ENCODE peak calls at places on chromosomes 11 and 22, in seven cellular contexts. A is H1, K is K562, X is GM12878, S is SK-N-SH, V is HepG2, H is HCT116. E is an unnamed sample.

GRCh38 chr11:75667831-75668507 is 869 bp downstream of the MAP6 start:
- DNase-seq in A (no peak), K (no peak), X (no peak), S (peak; percentile 95), V (no peak), H (no peak), E (no peak)

GRCh38 chr11:19735512-19735911 is 22.9 kb downstream of the NAV2 start:
- DNase-seq in A (no peak), K (no peak), X (no peak), S (no peak), V (no peak), H (no peak), E (no peak)

GRCh38 chr11:61791737-61792309 is 576 bp downstream of the TMEM258 start:
- DNase-seq in A (no peak), K (peak; percentile 68), X (no peak), S (peak; percentile 85), V (peak; percentile 83), H (peak; percentile 63), E (no peak)

GRCh38 chr11:15006139-15006759 is 34.1 kb upstream of the CALCA start:
- DNase-seq in A (no peak), K (peak; percentile 39), X (peak; percentile 0), S (peak; percentile 3), V (peak; percentile 46), H (peak; percentile 47), E (peak; percentile 30)

GRCh38 chr11:80388536-80388935 is 947.7 kb upstream of the TENM4 start:
- DNase-seq in A (no peak), K (no peak), X (no peak), S (no peak), V (no peak), H (no peak), E (no peak)

GRCh38 chr11:19713221-19714092 is 820 bp downstream of the NAV2 start:
- DNase-seq in A (no peak), K (no peak), X (no peak), S (peak; percentile 34), V (no peak), H (no peak), E (no peak)

GRCh38 chr22:43895986-43896645 is 4.3 kb upstream of the PNPLA5 start:
- DNase-seq in A (no peak), K (peak; percentile 17), X (no peak), S (no peak), V (no peak), H (no peak), E (no peak)

GRCh38 chr11:57207160-57207559 is 25.4 kb downstream of the LRRC55 start:
- DNase-seq in A (no peak), K (no peak), X (no peak), S (no peak), V (no peak), H (no peak), E (no peak)

GRCh38 chr11:96102664-96103068 is 178.8 kb upstream of the MTMR2 start:
- DNase-seq in A (no peak), K (no peak), X (no peak), S (no peak), V (no peak), H (no peak), E (no peak)

GRCh38 chr22:45529966-45530575 is 27.4 kb downstream of the FBLN1 start:
- DNase-seq in A (no peak), K (no peak), X (no peak), S (peak; percentile 74), V (no peak), H (no peak), E (no peak)

GRCh38 chr22:26681395-26681821 is 24.0 kb downstream of the MIAT start:
- DNase-seq in A (no peak), K (no peak), X (no peak), S (no peak), V (no peak), H (no peak), E (no peak)

GRCh38 chr22:24060375-24060788 is 49.3 kb downstream of the CABIN1 start:
- DNase-seq in A (no peak), K (no peak), X (no peak), S (no peak), V (no peak), H (no peak), E (no peak)

GRCh38 chr11:64558065-64558745 is 32.8 kb upstream of the SLC22A12 start:
- DNase-seq in A (no peak), K (no peak), X (no peak), S (no peak), V (no peak), H (no peak), E (no peak)

GRCh38 chr22:42964994-42965699 is 49.8 kb downstream of the PACSIN2 start:
- DNase-seq in A (no peak), K (no peak), X (no peak), S (no peak), V (peak; percentile 77), H (peak; percentile 86), E (no peak)

GRCh38 chr11:1730230-1730629 is 20.2 kb downstream of the IFITM10 start:
- DNase-seq in A (no peak), K (no peak), X (no peak), S (no peak), V (no peak), H (no peak), E (no peak)

GRCh38 chr22:31707519-31707918 is 42.4 kb downstream of the PRR14L start:
- DNase-seq in A (no peak), K (no peak), X (no peak), S (no peak), V (no peak), H (no peak), E (no peak)

GRCh38 chr11:112085822-112086421 is 634 bp downstream of the TIMM8B start:
- DNase-seq in A (no peak), K (peak; percentile 60), X (no peak), S (peak; percentile 55), V (no peak), H (no peak), E (peak; percentile 28)

GRCh38 chr22:45968751-45969413 is 8.1 kb downstream of the WNT7B start:
- DNase-seq in A (no peak), K (no peak), X (no peak), S (peak; percentile 24), V (no peak), H (peak; percentile 50), E (peak; percentile 71)

GRCh38 chr11:86551286-86551685 is 121.1 kb downstream of the ME3 start:
- DNase-seq in A (no peak), K (peak; percentile 20), X (peak; percentile 1), S (no peak), V (peak; percentile 53), H (no peak), E (no peak)

GRCh38 chr11:35798423-35798822 is 135.8 kb downstream of the TRIM44 start:
- DNase-seq in A (no peak), K (no peak), X (no peak), S (no peak), V (no peak), H (no peak), E (no peak)

GRCh38 chr22:30695871-30696655 is 1.4 kb downstream of the OSBP2 start:
- DNase-seq in A (no peak), K (no peak), X (no peak), S (no peak), V (no peak), H (no peak), E (no peak)
- H3K4me3 ChIP-seq in A (no peak overlapping the region), K (no peak overlapping the region), X (no peak overlapping the region), S (no peak overlapping the region), V (no peak overlapping the region), H (peak overlapping the region; percentile 75), E (peak overlapping the region; percentile 49)

GRCh38 chr11:72688929-72689328 is 14.7 kb upstream of the PDE2A start:
- DNase-seq in A (no peak), K (no peak), X (no peak), S (no peak), V (no peak), H (no peak), E (no peak)

GRCh38 chr11:72686639-72687215 is 12.5 kb upstream of the PDE2A start:
- DNase-seq in A (no peak), K (no peak), X (no peak), S (no peak), V (no peak), H (no peak), E (no peak)

GRCh38 chr11:72688486-72688885 is 14.3 kb upstream of the PDE2A start:
- DNase-seq in A (no peak), K (no peak), X (no peak), S (no peak), V (no peak), H (no peak), E (no peak)

GRCh38 chr11:72685560-72686480 is 11.6 kb upstream of the PDE2A start:
- DNase-seq in A (no peak), K (no peak), X (no peak), S (peak; percentile 66), V (no peak), H (no peak), E (no peak)

DNA sequence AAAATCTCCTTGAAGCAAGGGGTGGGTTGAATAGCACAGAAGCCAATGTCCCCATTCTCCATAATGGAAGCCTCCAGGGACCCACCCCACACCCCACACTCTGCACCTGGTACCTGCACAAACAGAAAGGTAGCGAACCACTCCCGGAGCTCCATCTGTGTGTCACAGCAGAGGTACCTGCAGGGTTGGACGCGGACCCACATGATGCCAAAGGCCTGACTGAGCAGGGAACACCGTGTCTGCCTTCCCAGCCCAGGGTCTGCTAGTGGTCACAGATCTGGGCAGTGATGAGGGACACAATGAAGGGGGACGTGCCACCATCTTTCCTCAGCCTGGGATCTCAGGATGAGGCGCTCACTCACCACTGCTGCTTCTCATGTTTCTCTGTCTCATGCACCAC is 13.1 kb upstream of the PDE2A start:
- DNase-seq in A (no peak), K (no peak), X (no peak), S (no peak), V (no peak), H (no peak), E (no peak)
- TF ChIP-seq SIN3A in A (no peak), K (no peak), X (no peak), S (no peak), V (no peak), H (no peak), E (no peak)

DNA sequence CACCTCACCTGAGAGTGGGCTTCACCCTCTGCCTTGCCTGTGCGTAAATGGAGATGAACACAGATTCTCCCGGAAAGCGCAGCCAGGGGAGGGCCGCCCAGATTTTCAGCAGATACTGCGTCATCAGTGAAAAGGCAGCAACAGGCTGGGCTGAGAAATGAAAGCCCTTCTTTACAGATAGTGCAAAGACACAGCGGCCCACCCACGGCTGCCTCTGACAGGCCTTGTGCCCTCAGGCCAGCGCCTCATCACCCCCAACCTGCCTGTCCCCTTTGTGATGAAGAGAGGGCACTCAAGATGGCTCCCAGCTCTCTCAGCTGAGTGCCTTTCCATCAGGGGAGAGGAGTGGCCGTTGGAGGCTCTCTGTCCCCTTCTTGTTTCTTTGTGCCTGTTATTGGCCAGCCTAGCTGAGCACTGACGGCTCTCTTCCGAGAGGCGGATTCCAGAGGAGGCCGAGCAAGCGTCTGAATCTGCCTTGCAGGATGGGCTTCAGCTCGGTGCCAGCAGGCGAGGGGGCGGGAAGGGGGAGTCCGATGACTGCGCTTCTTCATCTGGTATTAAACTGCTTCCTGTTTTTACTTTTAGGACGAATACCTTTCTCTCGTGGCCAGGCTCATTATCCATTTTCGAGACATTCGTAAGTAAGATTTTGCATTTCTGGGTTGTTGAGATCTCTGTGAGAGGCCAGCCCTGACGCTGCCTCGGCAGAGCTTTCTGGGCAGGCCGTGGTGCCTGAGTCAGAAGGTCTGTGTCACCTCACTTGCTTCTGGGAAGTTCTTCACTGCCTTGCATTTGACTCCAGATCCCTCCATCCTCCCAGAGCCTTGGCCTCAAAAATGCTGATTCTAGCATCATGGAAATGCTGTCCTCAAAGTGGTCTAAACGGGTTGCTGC is 43.7 kb downstream of the MED15 start:
- DNase-seq in A (no peak), K (no peak), X (peak; percentile 12), S (no peak), V (no peak), H (no peak), E (no peak)
- H3K4me3 ChIP-seq in A (no peak overlapping the region), K (no peak overlapping the region), X (no peak overlapping the region), S (no peak overlapping the region), V (no peak overlapping the region), H (no peak overlapping the region), E (no peak overlapping the region)

GRCh38 chr11:71301858-71302533 is 49.6 kb upstream of the SHANK2 start:
- DNase-seq in A (no peak), K (no peak), X (no peak), S (no peak), V (no peak), H (no peak), E (no peak)
- TF ChIP-seq SIN3A in A (no peak), K (no peak), X (no peak), S (no peak), V (no peak), H (no peak), E (no peak)

E was measured in Panc1.